ENCODE peak calls at places on chromosomes 5 and 9, in seven cellular contexts. One of them, this sample, is unnamed.

GRCh38 chr9:89576404-89576824 is 28.4 kb upstream of the GADD45G start:
- DNase-seq in LoVo: peak
- DNase-seq in Ammon's horn: peak
- DNase-seq in KBM-7: peak
- DNase-seq in stimulated activated CD8-positive, alpha-beta memory T cell treated with anti-CD3 and anti-CD28 coated beads, Interleukin-4, amount 100 ng/mL, for 1 hour: no peak
- DNase-seq in HEK293T: no peak
- DNase-seq in mucosa of descending colon: no peak
- DNase-seq in this sample: no peak

GRCh38 chr5:179438041-179438441 is 92.8 kb upstream of the ADAMTS2 start:
- DNase-seq in mucosa of descending colon: no peak
- DNase-seq in LoVo: no peak
- DNase-seq in stimulated activated CD8-positive, alpha-beta memory T cell treated with anti-CD3 and anti-CD28 coated beads, Interleukin-4, amount 100 ng/mL, for 1 hour: no peak
- DNase-seq in KBM-7: no peak
- DNase-seq in Ammon's horn: no peak
- DNase-seq in HEK293T: no peak
- DNase-seq in this sample: no peak

GRCh38 chr9:133889498-133890301 is 102.4 kb downstream of the VAV2 start:
- DNase-seq in HEK293T: no peak
- DNase-seq in LoVo: no peak
- DNase-seq in Ammon's horn: no peak
- DNase-seq in stimulated activated CD8-positive, alpha-beta memory T cell treated with anti-CD3 and anti-CD28 coated beads, Interleukin-4, amount 100 ng/mL, for 1 hour: no peak
- DNase-seq in mucosa of descending colon: no peak
- DNase-seq in KBM-7: no peak
- DNase-seq in this sample: no peak

GRCh38 chr5:113510836-113511451 is 2.5 kb upstream of the YTHDC2 start:
- DNase-seq in stimulated activated CD8-positive, alpha-beta memory T cell treated with anti-CD3 and anti-CD28 coated beads, Interleukin-4, amount 100 ng/mL, for 1 hour: no peak
- DNase-seq in HEK293T: no peak
- DNase-seq in LoVo: peak
- DNase-seq in mucosa of descending colon: no peak
- DNase-seq in KBM-7: peak
- DNase-seq in Ammon's horn: no peak
- DNase-seq in this sample: no peak

GRCh38 chr5:54743997-54744788 is 226.6 kb downstream of the SNX18 start:
- DNase-seq in LoVo: no peak
- DNase-seq in stimulated activated CD8-positive, alpha-beta memory T cell treated with anti-CD3 and anti-CD28 coated beads, Interleukin-4, amount 100 ng/mL, for 1 hour: no peak
- DNase-seq in HEK293T: no peak
- DNase-seq in mucosa of descending colon: peak
- DNase-seq in KBM-7: peak
- DNase-seq in Ammon's horn: peak
- DNase-seq in this sample: peak

GRCh38 chr5:131386779-131387178 is 122.9 kb downstream of the CDC42SE2 start:
- DNase-seq in Ammon's horn: no peak
- DNase-seq in mucosa of descending colon: no peak
- DNase-seq in LoVo: no peak
- DNase-seq in stimulated activated CD8-positive, alpha-beta memory T cell treated with anti-CD3 and anti-CD28 coated beads, Interleukin-4, amount 100 ng/mL, for 1 hour: no peak
- DNase-seq in KBM-7: no peak
- DNase-seq in HEK293T: peak
- DNase-seq in this sample: no peak

GRCh38 chr9:5122116-5122515 is 63.3 kb downstream of the INSL6 start:
- DNase-seq in mucosa of descending colon: no peak
- DNase-seq in HEK293T: no peak
- DNase-seq in stimulated activated CD8-positive, alpha-beta memory T cell treated with anti-CD3 and anti-CD28 coated beads, Interleukin-4, amount 100 ng/mL, for 1 hour: no peak
- DNase-seq in LoVo: no peak
- DNase-seq in Ammon's horn: no peak
- DNase-seq in KBM-7: no peak
- DNase-seq in this sample: no peak

GRCh38 chr9:30235564-30235963 is 2148.9 kb upstream of the ACO1 start:
- DNase-seq in mucosa of descending colon: no peak
- DNase-seq in HEK293T: no peak
- DNase-seq in Ammon's horn: no peak
- DNase-seq in LoVo: no peak
- DNase-seq in KBM-7: no peak
- DNase-seq in stimulated activated CD8-positive, alpha-beta memory T cell treated with anti-CD3 and anti-CD28 coated beads, Interleukin-4, amount 100 ng/mL, for 1 hour: no peak
- DNase-seq in this sample: no peak

GRCh38 chr5:59587489-59588337 is 305.8 kb downstream of the PDE4D start:
- DNase-seq in Ammon's horn: peak
- DNase-seq in HEK293T: peak
- DNase-seq in stimulated activated CD8-positive, alpha-beta memory T cell treated with anti-CD3 and anti-CD28 coated beads, Interleukin-4, amount 100 ng/mL, for 1 hour: no peak
- DNase-seq in mucosa of descending colon: peak
- DNase-seq in KBM-7: peak
- DNase-seq in LoVo: peak
- DNase-seq in this sample: peak

GRCh38 chr5:136090319-136090718 is 42.3 kb upstream of the SMAD5 start:
- DNase-seq in stimulated activated CD8-positive, alpha-beta memory T cell treated with anti-CD3 and anti-CD28 coated beads, Interleukin-4, amount 100 ng/mL, for 1 hour: no peak
- DNase-seq in Ammon's horn: no peak
- DNase-seq in HEK293T: no peak
- DNase-seq in KBM-7: no peak
- DNase-seq in mucosa of descending colon: no peak
- DNase-seq in LoVo: no peak
- DNase-seq in this sample: no peak

GRCh38 chr5:167970002-167970401 is 321.4 kb upstream of the WWC1 start:
- DNase-seq in stimulated activated CD8-positive, alpha-beta memory T cell treated with anti-CD3 and anti-CD28 coated beads, Interleukin-4, amount 100 ng/mL, for 1 hour: no peak
- DNase-seq in Ammon's horn: no peak
- DNase-seq in LoVo: no peak
- DNase-seq in mucosa of descending colon: no peak
- DNase-seq in HEK293T: no peak
- DNase-seq in KBM-7: no peak
- DNase-seq in this sample: no peak